ENCODE peak calls at places on chromosomes 6 and 20, in seven cellular contexts. M is HCT116, Y is K562, L is HepG2, E is SK-N-SH, S is GM12878, U is H1. W is an unnamed sample.

GRCh38 chr6:161211380-161212035 is 62.4 kb downstream of the AGPAT4 start:
- DNase-seq in M (peak; percentile 26), Y (no peak), L (no peak), E (no peak), S (no peak), U (no peak), W (no peak)

GRCh38 chr6:47306887-47307286 is 2.8 kb downstream of the TNFRSF21 start:
- DNase-seq in M (no peak), Y (no peak), L (no peak), E (no peak), S (no peak), U (no peak), W (no peak)

GRCh38 chr20:44038681-44039123 is 124.0 kb downstream of the TOX2 start:
- DNase-seq in M (no peak), Y (no peak), L (no peak), E (peak; percentile 72), S (no peak), U (no peak), W (no peak)

GRCh38 chr20:9119776-9120175 is 50.9 kb downstream of the PLCB4 start:
- DNase-seq in M (no peak), Y (no peak), L (no peak), E (peak; percentile 23), S (no peak), U (no peak), W (no peak)

GRCh38 chr6:26158581-26159416 is 71.6 kb downstream of the HFE start:
- DNase-seq in M (no peak), Y (peak; percentile 39), L (no peak), E (no peak), S (peak; percentile 53), U (no peak), W (no peak)

GRCh38 chr6:47262226-47262625 is 47.5 kb downstream of the TNFRSF21 start:
- DNase-seq in M (no peak), Y (no peak), L (no peak), E (no peak), S (no peak), U (no peak), W (no peak)

GRCh38 chr6:52994789-52995078 is 350 bp downstream of the GSTA4 start:
- DNase-seq in M (no peak), Y (peak; percentile 41), L (no peak), E (peak; percentile 64), S (no peak), U (no peak), W (no peak)

GRCh38 chr6:138517635-138518034 is 18.3 kb upstream of the NHSL1 start:
- DNase-seq in M (peak; percentile 39), Y (peak; percentile 31), L (peak; percentile 78), E (peak; percentile 4), S (no peak), U (peak; percentile 39), W (peak; percentile 61)

GRCh38 chr6:43703512-43704429 is 16.2 kb upstream of the MRPS18A start:
- DNase-seq in M (no peak), Y (no peak), L (no peak), E (no peak), S (no peak), U (no peak), W (no peak)

GRCh38 chr6:40348591-40348990 is 238.6 kb downstream of the LRFN2 start:
- DNase-seq in M (no peak), Y (peak; percentile 2), L (no peak), E (peak; percentile 14), S (no peak), U (no peak), W (no peak)

GRCh38 chr6:118705799-118706481 is 54.5 kb upstream of the CEP85L start:
- DNase-seq in M (no peak), Y (peak; percentile 46), L (no peak), E (no peak), S (peak; percentile 30), U (peak; percentile 9), W (no peak)

GRCh38 chr20:41245086-41245707 is 72.3 kb downstream of the ZHX3 start:
- DNase-seq in M (no peak), Y (no peak), L (peak; percentile 15), E (no peak), S (no peak), U (peak; percentile 33), W (no peak)

GRCh38 chr6:26003102-26003694 is 40.6 kb downstream of the TRIM38 start:
- DNase-seq in M (no peak), Y (peak; percentile 75), L (peak; percentile 63), E (peak; percentile 72), S (no peak), U (no peak), W (peak; percentile 51)

GRCh38 chr6:70108230-70108629 is 194.7 kb downstream of the COL9A1 start:
- DNase-seq in M (peak; percentile 10), Y (peak; percentile 36), L (peak; percentile 19), E (peak; percentile 28), S (peak; percentile 21), U (no peak), W (peak; percentile 16)

GRCh38 chr20:60095456-60095855 is 137.2 kb downstream of the CDH26 start:
- DNase-seq in M (no peak), Y (no peak), L (no peak), E (no peak), S (no peak), U (no peak), W (no peak)

GRCh38 chr6:106474476-106474875 is 114.0 kb downstream of the CRYBG1 start:
- DNase-seq in M (no peak), Y (no peak), L (no peak), E (no peak), S (no peak), U (no peak), W (no peak)

GRCh38 chr6:14882394-14883073 is 363.3 kb upstream of the JARID2 start:
- DNase-seq in M (no peak), Y (no peak), L (no peak), E (no peak), S (no peak), U (no peak), W (no peak)

DNA sequence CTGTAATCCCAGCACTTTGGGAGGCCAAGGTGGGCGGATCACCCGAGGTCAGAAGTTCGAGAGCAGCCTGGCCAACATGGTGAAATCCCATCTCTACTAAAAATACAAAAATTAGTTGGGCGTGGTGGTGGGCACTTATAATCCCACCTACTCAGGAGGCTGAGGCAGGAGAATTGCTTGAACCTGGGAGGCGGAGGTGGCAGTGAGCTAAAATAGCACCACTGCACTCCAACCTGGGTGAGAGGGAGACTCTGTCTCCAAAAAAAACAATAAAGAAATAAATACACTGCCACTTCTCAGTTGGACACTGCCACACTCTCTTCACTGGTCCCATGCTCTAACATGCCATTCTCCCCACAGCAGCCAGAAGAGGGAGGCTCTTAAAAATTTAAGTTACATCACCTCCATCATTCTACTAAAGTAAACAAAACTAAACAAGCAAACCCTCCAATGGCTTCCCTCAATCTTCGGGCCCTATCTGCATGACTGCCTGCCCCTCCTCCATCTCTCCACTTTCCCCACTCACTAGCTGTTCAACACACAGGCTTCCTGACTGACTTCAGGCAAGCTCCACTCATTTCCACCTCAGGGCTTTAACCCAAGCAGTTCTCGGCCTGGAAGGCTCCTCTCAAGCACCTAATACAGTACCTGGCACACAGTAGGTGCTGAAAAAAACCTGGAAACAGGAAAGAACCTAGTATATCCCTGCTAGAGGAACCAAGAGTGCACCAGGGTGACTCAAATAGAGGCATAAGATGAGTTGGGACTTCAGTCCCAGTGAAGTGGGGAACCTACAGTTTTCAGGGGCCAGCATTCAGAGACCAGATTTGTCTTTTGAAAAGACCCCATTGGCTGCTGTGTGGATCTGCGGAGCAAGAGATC is 3.0 kb downstream of the AHCY start:
- DNase-seq in M (no peak), Y (no peak), L (peak; percentile 87), E (no peak), S (no peak), U (no peak), W (peak; percentile 47)
- TF ChIP-seq JUND in M (no peak), Y (no peak), L (no peak), E (no peak), S (no peak), U (no peak), W (no peak)

DNA sequence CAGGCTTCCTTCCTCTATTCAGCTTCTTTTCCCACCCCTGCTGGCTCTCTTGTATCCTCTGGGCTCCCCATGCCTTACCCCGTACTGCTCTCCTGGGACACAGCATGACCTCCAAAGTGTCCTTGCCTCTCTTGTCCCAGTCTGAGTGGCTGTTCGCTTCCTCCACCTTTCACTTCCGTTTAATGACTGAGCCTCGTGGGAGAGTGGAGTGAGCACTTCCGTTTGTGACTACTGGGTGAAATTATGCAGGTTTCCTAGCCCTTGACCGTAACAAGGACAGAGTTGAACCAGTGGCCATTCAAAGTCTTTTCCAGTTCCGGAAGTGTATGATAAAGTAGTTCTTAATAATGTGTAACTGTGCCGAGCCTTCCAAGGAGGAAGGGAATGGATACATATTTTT is 109.2 kb downstream of the ARID1B start:
- DNase-seq in M (no peak), Y (peak; percentile 57), L (no peak), E (no peak), S (no peak), U (no peak), W (no peak)
- TF ChIP-seq JUND in M (no peak), Y (no peak), L (no peak), E (no peak), S (no peak), U (no peak), W (no peak)

DNA sequence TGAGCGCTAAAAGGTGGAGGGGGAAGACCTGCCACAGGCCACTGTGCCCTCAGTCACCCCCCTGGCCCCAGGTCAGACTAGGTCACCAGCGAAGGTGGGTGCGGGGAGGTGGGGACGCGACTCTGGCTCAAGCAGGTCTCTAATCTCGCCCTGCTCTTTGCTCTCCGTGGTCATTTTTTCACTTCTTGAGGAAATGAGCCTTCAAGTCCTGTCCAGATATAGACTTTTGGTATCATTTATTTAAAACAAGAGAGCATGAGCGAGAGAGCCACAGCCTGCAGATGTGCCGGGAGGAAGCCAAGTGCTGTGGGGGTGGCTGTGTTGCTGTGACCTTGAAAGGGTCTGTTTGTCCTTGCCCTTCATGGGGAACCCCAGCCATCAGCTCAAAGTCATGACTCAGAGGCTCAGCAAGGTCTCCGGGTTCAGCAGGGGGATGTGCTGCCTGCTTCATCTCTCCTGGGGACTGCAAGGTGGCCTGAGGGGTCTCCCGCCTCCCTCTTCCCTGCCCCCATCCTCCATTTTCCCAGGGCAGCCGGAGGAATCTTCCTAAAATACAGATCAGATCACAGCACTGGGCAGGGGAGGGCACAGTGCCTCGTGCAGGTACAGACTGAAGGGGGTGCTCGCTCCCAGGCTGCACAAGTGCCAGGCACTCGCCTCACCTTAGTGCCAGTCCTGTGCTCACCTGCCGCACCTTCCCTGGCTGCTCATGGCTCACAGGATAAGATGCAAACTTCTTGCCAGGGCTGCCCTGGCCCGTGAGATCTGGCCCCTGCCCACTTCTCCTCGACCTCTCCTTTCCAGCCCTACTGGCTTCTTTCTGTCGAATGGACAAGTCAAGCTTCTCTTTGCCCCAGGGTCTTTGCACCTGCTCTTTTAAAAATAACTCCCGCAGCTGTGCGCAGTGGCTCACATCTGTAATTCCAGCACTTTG is 26.5 kb downstream of the SULF2 start:
- DNase-seq in M (no peak), Y (no peak), L (peak; percentile 43), E (no peak), S (no peak), U (no peak), W (no peak)
- TF ChIP-seq JUND in M (no peak), Y (no peak), L (peak; percentile 37), E (no peak), S (no peak), U (no peak), W (no peak)

DNA sequence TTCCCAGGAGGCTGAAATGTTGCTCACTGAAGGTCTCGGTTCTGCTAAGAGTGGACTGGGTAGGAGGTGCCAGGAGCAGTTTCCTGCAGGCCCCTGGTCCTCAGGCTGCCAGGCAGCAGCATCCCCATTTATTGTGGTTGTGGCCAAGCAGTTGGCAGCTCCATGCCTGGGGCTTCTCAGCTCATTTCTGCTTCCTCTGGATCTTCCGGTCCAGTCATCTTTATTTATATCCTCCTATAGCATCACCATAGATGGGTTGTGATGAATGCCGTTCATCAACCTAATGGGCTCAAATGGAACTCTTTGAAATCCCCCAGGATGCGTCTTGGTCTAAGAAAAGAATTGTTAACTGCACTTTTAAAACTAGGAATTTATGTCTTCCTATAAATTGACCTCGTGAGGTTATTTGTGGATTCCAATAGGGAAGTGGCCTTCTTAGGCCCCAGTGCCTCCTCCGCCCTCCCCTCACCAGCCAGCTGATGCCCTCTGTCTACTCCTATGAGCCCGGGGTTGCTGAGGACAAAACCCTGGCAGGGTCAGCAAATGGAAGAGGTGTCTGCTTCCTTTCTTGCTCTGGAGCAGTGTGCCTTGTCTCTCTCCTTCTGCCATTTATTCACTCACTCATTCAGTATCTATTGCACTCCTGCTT is 269.2 kb downstream of the UST start:
- DNase-seq in M (no peak), Y (no peak), L (no peak), E (no peak), S (no peak), U (no peak), W (no peak)
- TF ChIP-seq JUND in M (no peak), Y (no peak), L (no peak), E (no peak), S (no peak), U (no peak), W (no peak)

W was measured in T47D.